ENCODE peak calls at places on chromosomes 7 and 10, in six cellular contexts. One of them, this sample, is unnamed.

GRCh38 chr7:123439186-123439585 is 95.2 kb downstream of the IQUB start:
- DNase-seq in thoracic aorta: no peak
- DNase-seq in heart right ventricle: no peak
- DNase-seq in stomach: no peak
- DNase-seq in tibial artery: no peak
- DNase-seq in psoas muscle: no peak
- DNase-seq in this sample: no peak

GRCh38 chr7:7271094-7271874 is 88.9 kb downstream of the C1GALT1 start:
- DNase-seq in tibial artery: no peak
- DNase-seq in thoracic aorta: no peak
- DNase-seq in heart right ventricle: no peak
- DNase-seq in psoas muscle: no peak
- DNase-seq in stomach: no peak
- DNase-seq in this sample: no peak

GRCh38 chr10:100531761-100532160 is 2.1 kb upstream of the NDUFB8 start:
- DNase-seq in tibial artery: no peak
- DNase-seq in heart right ventricle: no peak
- DNase-seq in stomach: no peak
- DNase-seq in thoracic aorta: no peak
- DNase-seq in psoas muscle: no peak
- DNase-seq in this sample: no peak

GRCh38 chr10:88986549-88987242 is 3.9 kb upstream of the FAS start:
- DNase-seq in tibial artery: no peak
- DNase-seq in thoracic aorta: no peak
- DNase-seq in psoas muscle: no peak
- DNase-seq in stomach: peak; percentile 33
- DNase-seq in heart right ventricle: peak; percentile 38
- DNase-seq in this sample: no peak

GRCh38 chr10:74450623-74451022 is 299.6 kb downstream of the ADK start:
- DNase-seq in psoas muscle: no peak
- DNase-seq in stomach: no peak
- DNase-seq in heart right ventricle: no peak
- DNase-seq in tibial artery: no peak
- DNase-seq in thoracic aorta: no peak
- DNase-seq in this sample: no peak

GRCh38 chr7:100641860-100642533 is 645 bp upstream of the TFR2 start:
- DNase-seq in psoas muscle: no peak
- DNase-seq in heart right ventricle: no peak
- DNase-seq in stomach: no peak
- DNase-seq in tibial artery: no peak
- DNase-seq in thoracic aorta: no peak
- DNase-seq in this sample: no peak

GRCh38 chr10:13686331-13686752 is 99.6 kb downstream of the PRPF18 start:
- DNase-seq in psoas muscle: no peak
- DNase-seq in thoracic aorta: no peak
- DNase-seq in heart right ventricle: peak; percentile 63
- DNase-seq in tibial artery: no peak
- DNase-seq in stomach: no peak
- DNase-seq in this sample: no peak

GRCh38 chr10:49426490-49427360 is 30.8 kb upstream of the DRGX start:
- DNase-seq in stomach: no peak
- DNase-seq in heart right ventricle: no peak
- DNase-seq in thoracic aorta: no peak
- DNase-seq in psoas muscle: no peak
- DNase-seq in tibial artery: no peak
- DNase-seq in this sample: no peak

GRCh38 chr7:116213361-116214155 is 3.2 kb downstream of the TES start:
- DNase-seq in thoracic aorta: no peak
- DNase-seq in stomach: no peak
- DNase-seq in psoas muscle: no peak
- DNase-seq in tibial artery: no peak
- DNase-seq in heart right ventricle: peak; percentile 66
- DNase-seq in this sample: no peak

GRCh38 chr10:84261236-84261635 is 16.4 kb downstream of the RGR start:
- DNase-seq in heart right ventricle: no peak
- DNase-seq in psoas muscle: no peak
- DNase-seq in tibial artery: no peak
- DNase-seq in stomach: no peak
- DNase-seq in thoracic aorta: no peak
- DNase-seq in this sample: no peak

GRCh38 chr7:75836798-75837197 is 23.2 kb upstream of the CCL24 start:
- DNase-seq in psoas muscle: no peak
- DNase-seq in tibial artery: no peak
- DNase-seq in thoracic aorta: no peak
- DNase-seq in stomach: no peak
- DNase-seq in heart right ventricle: no peak
- DNase-seq in this sample: no peak

GRCh38 chr7:143407296-143408246 is 1.1 kb downstream of the EPHA1 start:
- DNase-seq in stomach: no peak
- DNase-seq in thoracic aorta: no peak
- DNase-seq in heart right ventricle: no peak
- DNase-seq in psoas muscle: no peak
- DNase-seq in tibial artery: no peak
- DNase-seq in this sample: no peak

GRCh38 chr10:118332948-118333710 is 9.0 kb downstream of the FAM204A start:
- DNase-seq in stomach: no peak
- DNase-seq in tibial artery: no peak
- DNase-seq in thoracic aorta: no peak
- DNase-seq in heart right ventricle: no peak
- DNase-seq in psoas muscle: no peak
- DNase-seq in this sample: no peak

GRCh38 chr10:71727429-71728217 is 8.0 kb upstream of the C10orf105 start:
- DNase-seq in psoas muscle: peak; percentile 81
- DNase-seq in stomach: peak; percentile 70
- DNase-seq in tibial artery: peak; percentile 61
- DNase-seq in thoracic aorta: no peak
- DNase-seq in heart right ventricle: peak; percentile 79
- DNase-seq in this sample: peak; percentile 74

GRCh38 chr10:112137381-112137987 is 46.1 kb downstream of the GPAM start:
- DNase-seq in stomach: peak; percentile 75
- DNase-seq in heart right ventricle: peak; percentile 54
- DNase-seq in thoracic aorta: no peak
- DNase-seq in tibial artery: peak; percentile 75
- DNase-seq in psoas muscle: peak; percentile 79
- DNase-seq in this sample: peak; percentile 58

GRCh38 chr10:122476034-122476695 is 14.8 kb downstream of the HTRA1 start:
- DNase-seq in tibial artery: no peak
- DNase-seq in thoracic aorta: no peak
- DNase-seq in stomach: no peak
- DNase-seq in psoas muscle: no peak
- DNase-seq in heart right ventricle: no peak
- DNase-seq in this sample: peak; percentile 38

GRCh38 chr10:10870523-10871241 is 147.0 kb upstream of the CELF2 start:
- DNase-seq in psoas muscle: no peak
- DNase-seq in tibial artery: no peak
- DNase-seq in heart right ventricle: no peak
- DNase-seq in thoracic aorta: no peak
- DNase-seq in stomach: no peak
- DNase-seq in this sample: peak; percentile 56

GRCh38 chr10:47269294-47269693 is 30.7 kb upstream of the GDF10 start:
- DNase-seq in tibial artery: no peak
- DNase-seq in psoas muscle: no peak
- DNase-seq in heart right ventricle: no peak
- DNase-seq in thoracic aorta: no peak
- DNase-seq in stomach: no peak
- DNase-seq in this sample: no peak

GRCh38 chr10:48306870-48307531 is 524 bp downstream of the MAPK8 start:
- DNase-seq in stomach: peak; percentile 60
- DNase-seq in psoas muscle: peak; percentile 81
- DNase-seq in thoracic aorta: peak; percentile 11
- DNase-seq in tibial artery: peak; percentile 53
- DNase-seq in heart right ventricle: peak; percentile 70
- DNase-seq in this sample: no peak

GRCh38 chr10:48307584-48307983 is 1.1 kb downstream of the MAPK8 start:
- DNase-seq in stomach: no peak
- DNase-seq in heart right ventricle: no peak
- DNase-seq in psoas muscle: no peak
- DNase-seq in thoracic aorta: no peak
- DNase-seq in tibial artery: no peak
- DNase-seq in this sample: no peak

GRCh38 chr10:48305905-48306264 is 592 bp upstream of the MAPK8 start:
- DNase-seq in tibial artery: no peak
- DNase-seq in stomach: no peak
- DNase-seq in psoas muscle: no peak
- DNase-seq in heart right ventricle: no peak
- DNase-seq in thoracic aorta: no peak
- DNase-seq in this sample: no peak

GRCh38 chr10:48306265-48306869 is at the start of gene MAPK8:
- DNase-seq in psoas muscle: peak; percentile 97
- DNase-seq in thoracic aorta: peak; percentile 60
- DNase-seq in tibial artery: peak; percentile 80
- DNase-seq in stomach: peak; percentile 94
- DNase-seq in heart right ventricle: peak; percentile 93
- DNase-seq in this sample: peak; percentile 99

GRCh38 chr10:48309711-48310226 is 3.3 kb downstream of the MAPK8 start:
- DNase-seq in stomach: no peak
- DNase-seq in thoracic aorta: no peak
- DNase-seq in psoas muscle: no peak
- DNase-seq in tibial artery: no peak
- DNase-seq in heart right ventricle: no peak
- DNase-seq in this sample: no peak
- TF ChIP-seq CTCF in stomach: no peak
- TF ChIP-seq CTCF in thoracic aorta: no peak
- TF ChIP-seq CTCF in psoas muscle: peak; percentile 24
- TF ChIP-seq CTCF in tibial artery: no peak
- TF ChIP-seq CTCF in heart right ventricle: peak; percentile 15
- TF ChIP-seq CTCF in this sample: no peak

DNA sequence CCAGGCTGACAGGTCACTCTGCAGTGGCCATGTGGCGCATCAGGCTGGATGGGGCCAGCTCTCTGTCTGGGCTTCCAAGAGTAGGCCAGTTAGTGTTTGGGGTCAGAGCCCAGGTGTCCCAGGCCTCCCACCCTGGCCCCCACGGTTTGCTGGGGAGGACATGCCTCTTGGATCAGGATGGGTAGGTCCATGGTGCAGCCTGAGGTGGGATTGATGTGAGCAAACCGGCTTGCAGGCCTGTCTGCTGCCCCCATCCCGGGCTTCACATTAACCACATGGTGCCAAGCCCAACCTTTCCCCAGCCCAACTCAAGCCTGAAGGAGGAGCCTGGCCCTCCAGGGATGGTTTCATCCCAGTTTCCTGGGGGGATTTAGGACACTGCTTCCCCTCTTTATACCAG is 39.2 kb downstream of the LDB3 start:
- DNase-seq in tibial artery: no peak
- DNase-seq in thoracic aorta: no peak
- DNase-seq in heart right ventricle: no peak
- DNase-seq in psoas muscle: no peak
- DNase-seq in stomach: no peak
- DNase-seq in this sample: no peak
- H3K4me1 ChIP-seq in tibial artery: no peaks in the 10 kb centered on the region
- H3K4me1 ChIP-seq in thoracic aorta: peaks cover 17% of the 10 kb centered on the region
- H3K4me1 ChIP-seq in heart right ventricle: peaks cover 18% of the 10 kb centered on the region
- H3K4me1 ChIP-seq in psoas muscle: peaks cover 38% of the 10 kb centered on the region
- H3K4me1 ChIP-seq in stomach: peaks cover 23% of the 10 kb centered on the region
- H3K4me1 ChIP-seq in this sample: peaks cover 8% of the 10 kb centered on the region

DNA sequence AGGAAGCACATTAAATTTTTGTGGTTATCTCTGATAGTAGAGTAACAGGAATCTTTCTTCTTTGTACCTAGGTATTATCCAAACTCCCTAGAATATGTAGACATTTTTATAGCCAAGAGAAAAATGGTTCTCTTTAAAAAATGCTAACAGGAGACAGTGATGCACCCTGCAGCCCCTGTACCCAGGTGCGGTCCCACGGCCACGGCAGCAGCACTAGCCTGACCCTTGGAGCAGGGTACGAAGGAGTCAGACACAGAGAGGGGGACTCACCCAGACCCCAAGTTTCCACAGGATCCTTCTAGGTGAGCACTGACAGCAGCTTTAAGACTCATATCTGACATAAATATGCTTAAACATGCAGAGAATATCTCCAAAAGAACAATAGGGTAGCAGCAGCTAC is 60.4 kb downstream of the NUDCD3 start:
- DNase-seq in heart right ventricle: no peak
- DNase-seq in stomach: no peak
- DNase-seq in thoracic aorta: no peak
- DNase-seq in tibial artery: no peak
- DNase-seq in psoas muscle: no peak
- DNase-seq in this sample: no peak
- H3K36me3 ChIP-seq in heart right ventricle: peaks cover 24% of the 10 kb centered on the region
- H3K36me3 ChIP-seq in stomach: peaks cover 23% of the 10 kb centered on the region
- H3K36me3 ChIP-seq in thoracic aorta: peaks cover 15% of the 10 kb centered on the region
- H3K36me3 ChIP-seq in tibial artery: peaks cover 15% of the 10 kb centered on the region
- H3K36me3 ChIP-seq in psoas muscle: peaks cover 22% of the 10 kb centered on the region
- H3K36me3 ChIP-seq in this sample: no peaks in the 10 kb centered on the region

DNA sequence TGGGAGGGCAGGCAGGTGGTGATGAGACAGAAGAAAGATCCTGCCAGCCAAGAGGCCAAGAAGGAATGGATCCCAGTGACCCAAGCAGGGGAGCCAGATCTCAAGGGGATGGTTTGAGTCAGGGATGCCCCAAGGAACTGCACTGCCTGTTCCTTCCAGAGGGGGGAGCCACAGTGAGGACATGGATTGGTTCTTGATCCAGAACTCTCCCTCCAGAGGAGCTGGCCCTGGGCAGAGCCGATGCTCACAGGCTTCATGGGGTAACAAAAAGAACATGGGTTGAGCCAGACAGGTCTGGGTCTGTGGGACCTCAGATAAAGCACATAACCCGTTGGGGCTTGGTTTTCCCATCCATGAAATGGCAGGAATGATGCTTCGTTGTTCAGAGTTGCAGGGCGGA is 4.6 kb upstream of the DENND2A start:
- DNase-seq in stomach: no peak
- DNase-seq in thoracic aorta: no peak
- DNase-seq in heart right ventricle: no peak
- DNase-seq in tibial artery: peak; percentile 17
- DNase-seq in psoas muscle: no peak
- DNase-seq in this sample: no peak
- TF ChIP-seq CTCF in stomach: no peak
- TF ChIP-seq CTCF in thoracic aorta: peak; percentile 15
- TF ChIP-seq CTCF in heart right ventricle: peak; percentile 27
- TF ChIP-seq CTCF in tibial artery: no peak
- TF ChIP-seq CTCF in psoas muscle: no peak
- TF ChIP-seq CTCF in this sample: no peak

GRCh38 chr7:2498708-2499107 is 20.9 kb upstream of the LFNG start:
- DNase-seq in heart right ventricle: no peak
- DNase-seq in tibial artery: no peak
- DNase-seq in psoas muscle: no peak
- DNase-seq in stomach: no peak
- DNase-seq in thoracic aorta: no peak
- DNase-seq in this sample: no peak
- H3K4me1 ChIP-seq in heart right ventricle: peaks cover 18% of the 10 kb centered on the region
- H3K4me1 ChIP-seq in tibial artery: no peaks in the 10 kb centered on the region
- H3K4me1 ChIP-seq in psoas muscle: no peaks in the 10 kb centered on the region
- H3K4me1 ChIP-seq in stomach: peaks cover 22% of the 10 kb centered on the region
- H3K4me1 ChIP-seq in thoracic aorta: no peaks in the 10 kb centered on the region
- H3K4me1 ChIP-seq in this sample: peaks cover 8% of the 10 kb centered on the region

This sample was measured in left lung.